ENCODE peak calls at places on chromosomes 6 and 20, in ten cellular contexts. J is NCI-H446; Y is upper lobe of right lung; L is CD8-positive, alpha-beta T cell; I is activated naive CD4-positive, alpha-beta T cell; V is fibroblast of the conjunctiva; S is ACHN; N is psoas muscle; D is SJSA1; T is prostate gland. R is an unnamed sample.

GRCh38 chr20:41050361-41051019 is 21.9 kb downstream of the TOP1 start:
- DNase-seq in J (no peak), Y (no peak), L (no peak), I (no peak), V (no peak), S (no peak), N (no peak), D (no peak), T (no peak), R (no peak)

GRCh38 chr6:30821862-30822784 is 62.2 kb upstream of the DDR1 start:
- DNase-seq in J (peak; percentile 32), Y (no peak), L (no peak), I (no peak), V (no peak), S (peak; percentile 54), N (no peak), D (no peak), T (no peak), R (peak; percentile 75)

GRCh38 chr20:58102252-58102651 is 126.2 kb downstream of the ANKRD60 start:
- DNase-seq in J (no peak), Y (no peak), L (no peak), I (no peak), V (peak; percentile 29), S (no peak), N (no peak), D (no peak), T (no peak), R (no peak)

GRCh38 chr20:3786126-3786484 is 435 bp downstream of the CENPB start:
- DNase-seq in J (peak; percentile 58), Y (peak; percentile 84), L (peak; percentile 41), I (peak; percentile 35), V (no peak), S (peak; percentile 54), N (peak; percentile 61), D (peak; percentile 63), T (peak; percentile 25), R (peak; percentile 67)

GRCh38 chr6:118618676-118619377 is 32.6 kb downstream of the CEP85L start:
- DNase-seq in J (peak; percentile 27), Y (peak; percentile 66), L (peak; percentile 72), I (peak; percentile 56), V (peak; percentile 8), S (peak; percentile 48), N (peak; percentile 47), D (peak; percentile 55), T (peak; percentile 23), R (peak; percentile 54)

GRCh38 chr6:169286961-169287360 is 33.3 kb upstream of the THBS2 start:
- DNase-seq in J (no peak), Y (no peak), L (no peak), I (no peak), V (no peak), S (no peak), N (no peak), D (no peak), T (no peak), R (no peak)

GRCh38 chr6:106134906-106135634 is 48.9 kb downstream of the PRDM1 start:
- DNase-seq in J (no peak), Y (no peak), L (no peak), I (no peak), V (no peak), S (peak; percentile 25), N (peak; percentile 48), D (peak; percentile 80), T (no peak), R (no peak)

GRCh38 chr6:144853603-144854002 is 568.5 kb downstream of the UTRN start:
- DNase-seq in J (no peak), Y (no peak), L (no peak), I (no peak), V (no peak), S (no peak), N (no peak), D (no peak), T (no peak), R (no peak)